ENCODE peak calls at places on chromosome 7, in six cellular contexts. W is left ventricle myocardium inferior; K is NB4; L is NCI-H1105 treated with DMSO at 0.1 percent for 48 hours; M is left ventricle myocardium superior; R is stimulated activated CD8-positive, alpha-beta memory T cell treated with anti-CD3 and anti-CD28 coated beads, Interleukin-7, amount 100 ng/mL, for 1 hour. I is an unnamed sample.

GRCh38 chr7:101426303-101427011 is 63.8 kb downstream of the COL26A1 start:
- DNase-seq in M (no peak), K (no peak), L (no peak), W (no peak), R (no peak), I (no peak)

GRCh38 chr7:51665045-51665785 is 348.6 kb upstream of the COBL start:
- DNase-seq in L (no peak), M (no peak), W (no peak), R (no peak), K (peak), I (no peak)

GRCh38 chr7:5594616-5595544 is 171.2 kb upstream of the TNRC18 start:
- DNase-seq in W (no peak), L (peak), K (peak), M (peak), R (no peak), I (peak)

GRCh38 chr7:150993511-150993910 is 2.7 kb downstream of the NOS3 start:
- DNase-seq in W (peak), K (no peak), R (no peak), L (no peak), M (peak), I (peak)

GRCh38 chr7:12130664-12131063 is 80.4 kb upstream of the TMEM106B start:
- DNase-seq in R (no peak), L (no peak), M (no peak), K (peak), W (no peak), I (no peak)

GRCh38 chr7:29467193-29467592 is 96.4 kb upstream of the PRR15 start:
- DNase-seq in W (no peak), K (no peak), R (no peak), M (no peak), L (no peak), I (no peak)

GRCh38 chr7:11751315-11751714 is 80.7 kb downstream of the THSD7A start:
- DNase-seq in K (no peak), R (no peak), M (no peak), L (no peak), W (no peak), I (no peak)

GRCh38 chr7:140562921-140563600 is 77.6 kb downstream of the DENND2A start:
- DNase-seq in R (no peak), K (no peak), W (no peak), L (no peak), M (no peak), I (no peak)

GRCh38 chr7:35261041-35261440 is 7.1 kb upstream of the TBX20 start:
- DNase-seq in K (no peak), L (no peak), R (no peak), W (no peak), M (no peak), I (peak)

GRCh38 chr7:98394377-98394836 is 6.5 kb downstream of the BAIAP2L1 start:
- DNase-seq in M (no peak), R (no peak), L (no peak), K (no peak), W (no peak), I (no peak)

GRCh38 chr7:129225931-129226572 is 1.2 kb downstream of the AHCYL2 start:
- DNase-seq in W (no peak), M (no peak), L (no peak), K (peak), R (no peak), I (no peak)

GRCh38 chr7:70693300-70693689 is 438.6 kb upstream of the GALNT17 start:
- DNase-seq in L (no peak), M (no peak), W (no peak), K (no peak), R (no peak), I (no peak)

GRCh38 chr7:64314493-64315020 is 796 bp downstream of the ZNF736 start:
- DNase-seq in K (peak), L (no peak), M (no peak), W (no peak), R (no peak), I (no peak)

GRCh38 chr7:15967121-15967520 is 280.6 kb upstream of the MEOX2 start:
- DNase-seq in W (no peak), K (no peak), R (no peak), L (no peak), M (no peak), I (no peak)

GRCh38 chr7:103811997-103812396 is 177.5 kb downstream of the RELN start:
- DNase-seq in L (no peak), R (no peak), M (no peak), K (no peak), W (no peak), I (no peak)

GRCh38 chr7:77542399-77542798 is 5.3 kb downstream of the PTPN12 start:
- DNase-seq in L (no peak), K (no peak), W (no peak), R (no peak), M (no peak), I (no peak)

GRCh38 chr7:150448789-150449147 is 1.7 kb upstream of the GIMAP8 start:
- DNase-seq in R (peak), L (peak), M (peak), W (peak), K (peak), I (peak)

GRCh38 chr7:6637544-6638229 is 569 bp downstream of the ZNF316 start:
- DNase-seq in R (peak), L (peak), M (peak), K (peak), W (no peak), I (peak)

GRCh38 chr7:74343281-74344127 is 54.3 kb downstream of the CLIP2 start:
- DNase-seq in W (no peak), L (no peak), R (no peak), M (no peak), K (peak), I (no peak)

GRCh38 chr7:153404124-153404523 is 644.6 kb downstream of the ACTR3B start:
- DNase-seq in L (no peak), W (no peak), R (no peak), K (no peak), M (no peak), I (no peak)

GRCh38 chr7:142349670-142350405 is 92.0 kb upstream of the PRSS58 start:
- DNase-seq in W (no peak), L (no peak), R (no peak), M (no peak), K (no peak), I (no peak)

GRCh38 chr7:51639661-51640340 is 323.2 kb upstream of the COBL start:
- DNase-seq in M (no peak), L (no peak), W (no peak), R (no peak), K (no peak), I (no peak)

GRCh38 chr7:1925349-1925748 is 255.3 kb downstream of the ELFN1 start:
- DNase-seq in K (peak), M (peak), W (no peak), R (no peak), L (no peak), I (peak)

GRCh38 chr7:37352974-37353948 is 95.4 kb downstream of the ELMO1 start:
- DNase-seq in K (peak), M (peak), W (no peak), L (peak), R (peak), I (peak)

GRCh38 chr7:27873981-27874957 is 134.3 kb downstream of the TAX1BP1 start:
- DNase-seq in M (peak), W (peak), R (no peak), L (no peak), K (no peak), I (peak)

GRCh38 chr7:148963583-148964509 is 64.5 kb downstream of the PDIA4 start:
- DNase-seq in K (no peak), L (peak), W (no peak), M (no peak), R (no peak), I (no peak)

GRCh38 chr7:135682191-135682590 is 19.9 kb downstream of the STMP1 start:
- DNase-seq in R (no peak), W (no peak), M (no peak), L (no peak), K (no peak), I (no peak)

GRCh38 chr7:13982940-13983677 is 6.4 kb downstream of the ETV1 start:
- DNase-seq in R (no peak), M (no peak), L (no peak), W (no peak), K (no peak), I (no peak)

I was measured in right cardiac atrium.